ENCODE peak calls at places on chromosomes 6 and 20, in nine cellular contexts. One of them, this sample, is unnamed.

GRCh38 chr20:36573798-36574277 is 441 bp downstream of the TGIF2 start:
- DNase-seq in NB4: peak
- DNase-seq in A549: no peak
- DNase-seq in stomach: peak
- DNase-seq in prostate gland: peak
- DNase-seq in erythroblast: peak
- DNase-seq in Peyer's patch: peak
- DNase-seq in uterus: no peak
- DNase-seq in IMR-90: no peak
- DNase-seq in this sample: no peak

GRCh38 chr20:25297141-25297905 is 49.4 kb downstream of the PYGB start:
- DNase-seq in NB4: no peak
- DNase-seq in A549: no peak
- DNase-seq in stomach: no peak
- DNase-seq in prostate gland: no peak
- DNase-seq in erythroblast: no peak
- DNase-seq in Peyer's patch: no peak
- DNase-seq in uterus: no peak
- DNase-seq in IMR-90: no peak
- DNase-seq in this sample: peak

GRCh38 chr6:22657341-22657985 is 88.1 kb downstream of the HDGFL1 start:
- DNase-seq in NB4: no peak
- DNase-seq in A549: no peak
- DNase-seq in stomach: no peak
- DNase-seq in prostate gland: peak
- DNase-seq in erythroblast: no peak
- DNase-seq in Peyer's patch: no peak
- DNase-seq in uterus: no peak
- DNase-seq in IMR-90: no peak
- DNase-seq in this sample: no peak

GRCh38 chr6:111087106-111087835 is at the start of gene SLC16A10:
- DNase-seq in NB4: peak
- DNase-seq in A549: peak
- DNase-seq in stomach: peak
- DNase-seq in prostate gland: peak
- DNase-seq in erythroblast: peak
- DNase-seq in Peyer's patch: peak
- DNase-seq in uterus: peak
- DNase-seq in IMR-90: no peak
- DNase-seq in this sample: no peak

GRCh38 chr6:62357826-62358225 is 71.8 kb upstream of the KHDRBS2 start:
- DNase-seq in NB4: no peak
- DNase-seq in A549: no peak
- DNase-seq in stomach: no peak
- DNase-seq in prostate gland: no peak
- DNase-seq in erythroblast: no peak
- DNase-seq in Peyer's patch: no peak
- DNase-seq in uterus: no peak
- DNase-seq in IMR-90: no peak
- DNase-seq in this sample: no peak

GRCh38 chr6:150627601-150628012 is 27.9 kb downstream of the PLEKHG1 start:
- DNase-seq in NB4: no peak
- DNase-seq in A549: no peak
- DNase-seq in stomach: no peak
- DNase-seq in prostate gland: no peak
- DNase-seq in erythroblast: no peak
- DNase-seq in Peyer's patch: no peak
- DNase-seq in uterus: no peak
- DNase-seq in IMR-90: no peak
- DNase-seq in this sample: no peak

GRCh38 chr20:37672143-37672542 is 21.7 kb upstream of the CTNNBL1 start:
- DNase-seq in NB4: no peak
- DNase-seq in A549: no peak
- DNase-seq in stomach: no peak
- DNase-seq in prostate gland: no peak
- DNase-seq in erythroblast: no peak
- DNase-seq in Peyer's patch: no peak
- DNase-seq in uterus: no peak
- DNase-seq in IMR-90: no peak
- DNase-seq in this sample: no peak

GRCh38 chr6:92329416-92329815 is 1089.9 kb downstream of the EPHA7 start:
- DNase-seq in NB4: no peak
- DNase-seq in A549: no peak
- DNase-seq in stomach: no peak
- DNase-seq in prostate gland: no peak
- DNase-seq in erythroblast: no peak
- DNase-seq in Peyer's patch: no peak
- DNase-seq in uterus: no peak
- DNase-seq in IMR-90: peak
- DNase-seq in this sample: no peak

GRCh38 chr6:41531591-41532582 is 14.3 kb upstream of the FOXP4 start:
- DNase-seq in NB4: peak
- DNase-seq in A549: no peak
- DNase-seq in stomach: no peak
- DNase-seq in prostate gland: no peak
- DNase-seq in erythroblast: no peak
- DNase-seq in Peyer's patch: peak
- DNase-seq in uterus: peak
- DNase-seq in IMR-90: peak
- DNase-seq in this sample: no peak

GRCh38 chr6:121584591-121585369 is 149.3 kb downstream of the GJA1 start:
- DNase-seq in NB4: no peak
- DNase-seq in A549: no peak
- DNase-seq in stomach: no peak
- DNase-seq in prostate gland: no peak
- DNase-seq in erythroblast: no peak
- DNase-seq in Peyer's patch: no peak
- DNase-seq in uterus: no peak
- DNase-seq in IMR-90: peak
- DNase-seq in this sample: no peak

GRCh38 chr20:44204156-44204831 is 6.3 kb downstream of the OSER1 start:
- DNase-seq in NB4: peak
- DNase-seq in A549: peak
- DNase-seq in stomach: no peak
- DNase-seq in prostate gland: peak
- DNase-seq in erythroblast: peak
- DNase-seq in Peyer's patch: no peak
- DNase-seq in uterus: no peak
- DNase-seq in IMR-90: peak
- DNase-seq in this sample: peak

GRCh38 chr20:63555661-63556381 is 1.9 kb downstream of the FNDC11 start:
- DNase-seq in NB4: no peak
- DNase-seq in A549: no peak
- DNase-seq in stomach: no peak
- DNase-seq in prostate gland: no peak
- DNase-seq in erythroblast: no peak
- DNase-seq in Peyer's patch: no peak
- DNase-seq in uterus: no peak
- DNase-seq in IMR-90: no peak
- DNase-seq in this sample: no peak

GRCh38 chr6:19382676-19383075 is 454.5 kb upstream of the ID4 start:
- DNase-seq in NB4: no peak
- DNase-seq in A549: no peak
- DNase-seq in stomach: no peak
- DNase-seq in prostate gland: peak
- DNase-seq in erythroblast: no peak
- DNase-seq in Peyer's patch: no peak
- DNase-seq in uterus: no peak
- DNase-seq in IMR-90: no peak
- DNase-seq in this sample: no peak

GRCh38 chr20:18507218-18508191 is at the start of gene SEC23B:
- DNase-seq in NB4: peak
- DNase-seq in A549: peak
- DNase-seq in stomach: peak
- DNase-seq in prostate gland: peak
- DNase-seq in erythroblast: peak
- DNase-seq in Peyer's patch: peak
- DNase-seq in uterus: peak
- DNase-seq in IMR-90: peak
- DNase-seq in this sample: peak
- TF ChIP-seq POLR2A in NB4: peak
- TF ChIP-seq POLR2A in A549: peak
- TF ChIP-seq POLR2A in stomach: no peak
- TF ChIP-seq POLR2A in prostate gland: peak
- TF ChIP-seq POLR2A in erythroblast: peak
- TF ChIP-seq POLR2A in Peyer's patch: peak
- TF ChIP-seq POLR2A in uterus: peak
- TF ChIP-seq POLR2A in IMR-90: peak
- TF ChIP-seq POLR2A in this sample: peak

GRCh38 chr6:26596579-26597388 is at the start of gene ABT1:
- DNase-seq in NB4: peak
- DNase-seq in A549: peak
- DNase-seq in stomach: peak
- DNase-seq in prostate gland: peak
- DNase-seq in erythroblast: peak
- DNase-seq in Peyer's patch: peak
- DNase-seq in uterus: peak
- DNase-seq in IMR-90: peak
- DNase-seq in this sample: peak
- TF ChIP-seq POLR2A in NB4: peak
- TF ChIP-seq POLR2A in A549: peak
- TF ChIP-seq POLR2A in stomach: no peak
- TF ChIP-seq POLR2A in prostate gland: peak
- TF ChIP-seq POLR2A in erythroblast: peak
- TF ChIP-seq POLR2A in Peyer's patch: peak
- TF ChIP-seq POLR2A in uterus: peak
- TF ChIP-seq POLR2A in IMR-90: peak
- TF ChIP-seq POLR2A in this sample: peak

DNA sequence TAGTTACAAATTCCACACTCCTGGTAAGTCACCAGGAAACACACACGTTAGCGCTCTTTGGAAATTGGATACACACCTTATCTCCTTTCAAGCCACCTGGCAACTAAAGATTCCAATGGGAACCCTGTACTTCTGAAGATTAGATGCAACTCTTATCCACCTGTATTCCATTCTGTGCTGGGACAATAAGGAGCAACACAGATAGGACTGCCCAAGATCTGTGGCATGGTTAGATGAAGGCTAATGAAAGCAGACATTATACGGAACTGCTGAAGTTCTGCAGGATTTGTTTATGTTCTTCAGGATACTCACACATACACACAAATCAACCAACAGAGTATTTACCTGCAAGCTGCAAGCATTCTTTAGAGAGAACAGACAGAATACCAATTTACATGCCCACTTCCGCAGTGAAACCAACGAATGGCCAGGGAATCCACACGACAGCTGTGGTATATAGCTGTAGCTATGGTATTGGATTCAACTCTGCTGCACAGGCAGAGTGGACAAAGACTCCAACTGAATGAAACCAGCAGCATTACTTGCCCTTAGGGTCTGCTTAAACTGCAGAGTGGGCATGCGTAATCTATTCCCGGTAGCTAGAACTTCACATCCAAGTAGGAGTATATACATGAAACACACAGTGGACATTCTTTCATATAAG is 12.0 kb downstream of the NCOA5 start:
- DNase-seq in NB4: no peak
- DNase-seq in A549: no peak
- DNase-seq in stomach: no peak
- DNase-seq in prostate gland: no peak
- DNase-seq in erythroblast: no peak
- DNase-seq in Peyer's patch: no peak
- DNase-seq in uterus: no peak
- DNase-seq in IMR-90: no peak
- DNase-seq in this sample: no peak
- TF ChIP-seq POLR2A in NB4: no peak
- TF ChIP-seq POLR2A in A549: no peak
- TF ChIP-seq POLR2A in stomach: no peak
- TF ChIP-seq POLR2A in prostate gland: no peak
- TF ChIP-seq POLR2A in erythroblast: no peak
- TF ChIP-seq POLR2A in Peyer's patch: no peak
- TF ChIP-seq POLR2A in uterus: no peak
- TF ChIP-seq POLR2A in IMR-90: no peak
- TF ChIP-seq POLR2A in this sample: no peak

DNA sequence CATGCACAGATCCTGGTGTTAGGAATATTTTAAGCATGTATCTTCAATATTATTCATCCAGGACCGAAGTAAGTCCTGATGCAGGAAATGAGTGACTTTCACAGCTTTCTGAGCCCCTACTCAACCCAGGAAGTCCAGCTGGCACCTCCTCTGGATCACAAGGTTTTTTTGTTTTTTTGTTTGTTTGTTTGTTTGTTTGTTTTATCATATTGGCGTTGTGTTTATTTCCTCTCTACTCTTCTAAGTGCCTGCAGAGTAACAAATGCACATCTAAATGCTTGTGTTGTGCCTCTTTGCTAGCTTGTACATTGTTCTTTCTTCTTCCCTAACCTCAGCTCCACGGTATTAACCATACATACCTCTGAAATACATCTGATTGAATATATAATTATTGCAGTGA is 594.3 kb upstream of the ADGRB3 start:
- DNase-seq in NB4: no peak
- DNase-seq in A549: no peak
- DNase-seq in stomach: no peak
- DNase-seq in prostate gland: no peak
- DNase-seq in erythroblast: no peak
- DNase-seq in Peyer's patch: no peak
- DNase-seq in uterus: no peak
- DNase-seq in IMR-90: no peak
- DNase-seq in this sample: no peak
- TF ChIP-seq POLR2A in NB4: no peak
- TF ChIP-seq POLR2A in A549: no peak
- TF ChIP-seq POLR2A in stomach: no peak
- TF ChIP-seq POLR2A in prostate gland: no peak
- TF ChIP-seq POLR2A in erythroblast: no peak
- TF ChIP-seq POLR2A in Peyer's patch: no peak
- TF ChIP-seq POLR2A in uterus: no peak
- TF ChIP-seq POLR2A in IMR-90: no peak
- TF ChIP-seq POLR2A in this sample: no peak

GRCh38 chr6:138105446-138105845 is 1.8 kb downstream of the PERP start:
- DNase-seq in NB4: no peak
- DNase-seq in A549: peak
- DNase-seq in stomach: no peak
- DNase-seq in prostate gland: peak
- DNase-seq in erythroblast: no peak
- DNase-seq in Peyer's patch: peak
- DNase-seq in uterus: no peak
- DNase-seq in IMR-90: no peak
- DNase-seq in this sample: no peak
- TF ChIP-seq POLR2A in NB4: no peak
- TF ChIP-seq POLR2A in A549: no peak
- TF ChIP-seq POLR2A in stomach: no peak
- TF ChIP-seq POLR2A in prostate gland: peak
- TF ChIP-seq POLR2A in erythroblast: no peak
- TF ChIP-seq POLR2A in Peyer's patch: peak
- TF ChIP-seq POLR2A in uterus: no peak
- TF ChIP-seq POLR2A in IMR-90: no peak
- TF ChIP-seq POLR2A in this sample: no peak

GRCh38 chr6:28910901-28911680 is 12.7 kb downstream of the TRIM27 start:
- DNase-seq in NB4: peak
- DNase-seq in A549: no peak
- DNase-seq in stomach: no peak
- DNase-seq in prostate gland: peak
- DNase-seq in erythroblast: no peak
- DNase-seq in Peyer's patch: no peak
- DNase-seq in uterus: peak
- DNase-seq in IMR-90: no peak
- DNase-seq in this sample: no peak
- TF ChIP-seq POLR2A in NB4: no peak
- TF ChIP-seq POLR2A in A549: no peak
- TF ChIP-seq POLR2A in stomach: no peak
- TF ChIP-seq POLR2A in prostate gland: no peak
- TF ChIP-seq POLR2A in erythroblast: no peak
- TF ChIP-seq POLR2A in Peyer's patch: no peak
- TF ChIP-seq POLR2A in uterus: no peak
- TF ChIP-seq POLR2A in IMR-90: no peak
- TF ChIP-seq POLR2A in this sample: no peak